ENCODE peak calls at places on chromosome 9, in four cellular contexts. I, M, W and T are unnamed samples.

GRCh38 chr9:113886933-113887332 is 10.8 kb downstream of the ZNF618 start:
- DNase-seq in I (no peak), M (no peak), W (no peak), T (no peak)

GRCh38 chr9:28079677-28080076 is 506.4 kb upstream of the C9orf72 start:
- DNase-seq in I (no peak), M (no peak), W (no peak), T (no peak)

GRCh38 chr9:22238809-22239684 is 207.6 kb upstream of the DMRTA1 start:
- DNase-seq in I (no peak), M (no peak), W (no peak), T (no peak)

GRCh38 chr9:129415954-129416651 is 204.8 kb downstream of the C9orf50 start:
- DNase-seq in I (peak; percentile 15), M (no peak), W (no peak), T (no peak)

GRCh38 chr9:93591301-93591700 is 14.9 kb downstream of the PHF2 start:
- DNase-seq in I (no peak), M (no peak), W (no peak), T (no peak)

GRCh38 chr9:14750871-14751270 is 28.3 kb upstream of the CER1 start:
- DNase-seq in I (no peak), M (no peak), W (no peak), T (no peak)

GRCh38 chr9:13750061-13750460 is 470.6 kb upstream of the MPDZ start:
- DNase-seq in I (no peak), M (no peak), W (no peak), T (no peak)

GRCh38 chr9:38276751-38277439 is 115.6 kb upstream of the ALDH1B1 start:
- DNase-seq in I (no peak), M (no peak), W (no peak), T (no peak)

GRCh38 chr9:18379073-18379811 is 94.7 kb upstream of the ADAMTSL1 start:
- DNase-seq in I (no peak), M (no peak), W (no peak), T (no peak)

GRCh38 chr9:115071176-115071575 is 46.8 kb downstream of the TNC start:
- DNase-seq in I (no peak), M (no peak), W (no peak), T (no peak)

GRCh38 chr9:74810200-74810599 is 77.5 kb downstream of the TRPM6 start:
- DNase-seq in I (no peak), M (no peak), W (no peak), T (no peak)

GRCh38 chr9:125743687-125744428 is 3.3 kb upstream of the PBX3 start:
- DNase-seq in I (no peak), M (no peak), W (no peak), T (no peak)

GRCh38 chr9:69822091-69822750 is 1.6 kb downstream of the CFAP95 start:
- DNase-seq in I (no peak), M (no peak), W (no peak), T (no peak)

GRCh38 chr9:112784020-112784788 is 33.6 kb downstream of the SNX30 start:
- DNase-seq in I (no peak), M (no peak), W (no peak), T (no peak)

GRCh38 chr9:35910613-35911488 is 1.6 kb downstream of the SPAAR start:
- DNase-seq in I (peak; percentile 36), M (peak; percentile 80), W (no peak), T (no peak)

DNA sequence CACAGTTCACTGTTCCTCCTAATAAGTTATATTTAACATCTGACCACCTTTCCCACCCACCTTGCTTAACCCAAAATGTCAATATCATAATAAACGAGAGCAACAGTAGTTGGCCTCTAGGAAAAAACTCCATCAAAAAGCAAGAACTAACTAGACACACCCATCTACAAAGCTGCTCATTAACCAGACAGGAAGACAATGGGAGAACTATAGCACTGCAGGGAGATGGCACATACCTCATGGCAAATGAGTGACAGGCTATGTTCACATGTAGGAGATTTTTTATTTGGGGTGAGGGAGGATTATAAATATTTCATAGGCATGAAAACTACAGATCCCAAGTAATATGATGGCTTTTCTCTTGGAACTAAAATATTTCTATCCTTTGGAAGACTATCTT is 23.6 kb upstream of the CDK5RAP2 start:
- DNase-seq in I (no peak), M (no peak), W (no peak), T (no peak)
- H3K4me1 ChIP-seq in I (no peaks in the 10 kb centered on the region), M (peaks cover 4% of the 10 kb centered on the region), W (no peaks in the 10 kb centered on the region), T (no peaks in the 10 kb centered on the region)

DNA sequence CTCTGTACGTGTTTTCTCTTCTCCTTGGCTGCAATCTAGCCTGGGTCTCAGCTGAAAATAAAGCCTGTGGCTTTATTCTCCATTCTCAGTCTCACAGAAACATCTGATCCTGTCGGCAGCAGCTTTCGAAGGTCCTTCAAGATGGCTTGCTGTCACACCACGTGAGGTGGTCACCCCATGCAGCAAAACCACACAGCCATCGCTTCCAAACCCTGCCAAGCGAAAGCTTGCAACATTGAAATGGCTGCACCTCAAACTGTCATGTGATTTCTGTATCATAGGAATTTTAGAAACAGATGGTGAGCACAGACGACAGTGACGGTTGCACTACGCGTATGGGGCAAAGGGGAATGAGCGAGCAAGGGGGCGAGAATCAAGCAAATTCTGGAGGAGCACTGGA is 98.5 kb upstream of the SMARCA2 start:
- DNase-seq in I (no peak), M (no peak), W (no peak), T (no peak)
- H3K4me3 ChIP-seq in I (no peak overlapping the region), M (no peak overlapping the region), W (no peak overlapping the region), T (no peak overlapping the region)

GRCh38 chr9:137279741-137280477 is 2.4 kb downstream of the TOR4A start:
- DNase-seq in I (no peak), M (no peak), W (no peak), T (no peak)

GRCh38 chr9:137278913-137279711 is 1.6 kb downstream of the TOR4A start:
- DNase-seq in I (peak; percentile 22), M (no peak), W (no peak), T (no peak)

GRCh38 chr9:137281345-137282116 is 4.0 kb downstream of the TOR4A start:
- DNase-seq in I (no peak), M (no peak), W (no peak), T (no peak)

GRCh38 chr9:137278061-137278912 is 761 bp downstream of the TOR4A start:
- DNase-seq in I (peak; percentile 62), M (peak; percentile 50), W (no peak), T (no peak)

DNA sequence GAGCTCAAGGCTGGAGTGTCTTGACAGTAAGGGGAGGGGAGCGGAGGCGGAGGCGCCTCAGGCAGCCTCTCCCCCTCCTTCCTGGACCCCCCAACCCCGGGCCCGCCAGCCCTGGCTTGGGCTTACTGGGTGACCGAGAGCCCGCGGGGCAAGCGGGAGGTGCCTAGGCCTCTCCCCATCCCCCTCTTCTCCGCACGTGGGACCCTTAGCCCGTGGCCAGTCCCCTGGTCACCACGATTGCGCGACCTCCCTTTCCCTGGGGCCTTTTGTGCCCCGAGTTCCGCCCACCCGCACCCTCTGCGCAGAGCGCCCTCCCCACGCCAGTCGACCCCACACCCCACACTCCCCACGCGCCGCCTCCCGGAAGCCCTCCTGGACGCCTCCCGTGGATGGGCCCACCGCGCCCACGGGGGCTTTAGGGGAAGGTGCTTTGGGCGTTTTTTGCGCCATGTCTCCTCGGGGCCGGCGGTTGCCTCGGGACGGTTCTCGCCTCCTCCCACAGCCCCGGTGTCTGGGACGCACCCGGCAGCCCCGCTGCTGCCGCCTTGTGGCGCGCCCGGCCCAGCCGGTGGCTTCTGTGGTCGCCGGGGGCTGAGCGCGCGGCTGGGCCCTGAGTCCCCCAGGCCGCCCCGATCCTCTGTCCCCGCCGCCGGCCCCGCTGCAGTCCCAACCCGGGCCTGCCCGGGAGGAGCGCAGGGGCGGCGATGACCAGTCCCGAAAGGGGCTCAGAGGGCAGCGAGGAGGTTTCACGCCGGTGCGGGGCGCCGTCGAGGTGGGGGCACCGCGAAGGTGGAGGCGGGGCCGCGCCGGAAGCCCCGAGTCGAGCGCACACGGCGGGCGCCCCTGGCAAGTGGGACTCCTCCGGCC is 3.2 kb downstream of the TOR4A start:
- DNase-seq in I (peak; percentile 39), M (no peak), W (no peak), T (peak; percentile 13)
- TF ChIP-seq CTCF in I (peak; percentile 56), M (no peak), W (no peak), T (peak; percentile 11)

DNA sequence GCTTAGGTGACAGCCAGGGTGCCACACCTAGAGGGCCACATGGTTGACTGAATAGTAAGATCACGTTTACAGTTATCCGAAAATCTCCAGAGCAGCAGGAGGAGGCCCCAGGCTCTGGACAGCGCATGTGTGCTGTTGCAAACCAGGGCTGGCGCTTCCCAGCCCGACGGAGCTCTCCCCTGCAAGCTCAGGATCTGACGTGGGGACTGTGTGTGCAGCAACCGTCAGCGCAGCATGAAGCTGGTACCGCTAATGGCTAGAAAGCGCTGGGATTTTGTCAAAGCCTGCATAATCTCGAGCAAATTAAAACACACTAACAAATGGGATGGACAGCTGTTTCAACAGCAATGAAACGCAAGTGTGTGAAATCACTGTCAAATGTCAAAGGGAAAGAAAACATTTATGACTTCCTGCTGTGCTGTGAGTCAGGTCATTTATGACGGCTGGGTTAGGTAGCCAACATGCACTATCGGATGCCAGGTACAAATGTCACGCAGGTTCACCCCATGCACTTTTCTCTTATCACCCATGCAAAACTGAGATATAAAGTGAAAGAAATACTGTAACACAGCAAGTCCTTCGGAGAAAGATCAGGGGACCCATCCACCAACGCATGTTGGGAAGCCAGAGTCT is 7.5 kb downstream of the SURF4 start:
- DNase-seq in I (no peak), M (peak; percentile 52), W (no peak), T (no peak)
- H3K4me1 ChIP-seq in I (peaks cover 26% of the 10 kb centered on the region), M (peaks cover 54% of the 10 kb centered on the region), W (peaks cover 52% of the 10 kb centered on the region), T (peaks cover 76% of the 10 kb centered on the region)

DNA sequence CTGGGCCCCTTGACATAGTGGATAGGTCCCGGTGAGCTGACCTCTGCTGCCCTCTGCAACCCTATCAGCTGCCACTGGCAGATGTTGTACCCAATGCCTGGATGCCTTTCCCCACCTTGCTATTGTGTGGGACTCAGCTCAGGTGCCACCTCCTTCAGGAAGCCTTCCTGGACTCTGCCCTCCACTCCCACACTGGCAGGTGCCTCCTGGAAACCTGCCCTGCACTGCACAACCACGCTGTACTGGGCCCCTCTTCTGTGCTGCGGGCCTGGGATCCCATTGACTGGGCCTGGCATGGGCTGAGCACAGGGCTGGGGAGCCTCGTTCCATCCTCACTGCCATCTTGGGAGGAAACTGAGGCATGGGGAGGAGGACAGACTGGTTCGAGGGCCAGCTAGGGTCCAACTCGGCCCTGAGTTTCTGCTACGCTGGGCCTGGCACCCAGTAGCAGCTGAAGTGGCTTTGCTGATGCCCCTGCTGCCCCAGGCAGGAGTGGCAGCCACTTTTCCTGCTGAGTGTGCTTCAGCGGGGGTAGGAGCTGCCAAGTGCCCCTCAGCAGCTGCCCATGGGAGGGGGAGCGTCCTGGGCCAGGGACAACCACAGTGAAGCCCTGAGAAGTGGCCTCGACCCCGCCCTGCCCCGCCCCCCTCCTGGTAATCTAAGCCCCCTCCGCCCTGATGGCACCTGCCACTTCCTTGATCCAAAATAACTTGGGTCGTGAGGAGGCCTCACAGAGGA is 1.3 kb downstream of the AK1 start:
- DNase-seq in I (no peak), M (peak; percentile 42), W (no peak), T (no peak)
- H3K4me3 ChIP-seq in I (peak overlapping the region; percentile 60), M (no peak overlapping the region), W (no peak overlapping the region), T (no peak overlapping the region)

DNA sequence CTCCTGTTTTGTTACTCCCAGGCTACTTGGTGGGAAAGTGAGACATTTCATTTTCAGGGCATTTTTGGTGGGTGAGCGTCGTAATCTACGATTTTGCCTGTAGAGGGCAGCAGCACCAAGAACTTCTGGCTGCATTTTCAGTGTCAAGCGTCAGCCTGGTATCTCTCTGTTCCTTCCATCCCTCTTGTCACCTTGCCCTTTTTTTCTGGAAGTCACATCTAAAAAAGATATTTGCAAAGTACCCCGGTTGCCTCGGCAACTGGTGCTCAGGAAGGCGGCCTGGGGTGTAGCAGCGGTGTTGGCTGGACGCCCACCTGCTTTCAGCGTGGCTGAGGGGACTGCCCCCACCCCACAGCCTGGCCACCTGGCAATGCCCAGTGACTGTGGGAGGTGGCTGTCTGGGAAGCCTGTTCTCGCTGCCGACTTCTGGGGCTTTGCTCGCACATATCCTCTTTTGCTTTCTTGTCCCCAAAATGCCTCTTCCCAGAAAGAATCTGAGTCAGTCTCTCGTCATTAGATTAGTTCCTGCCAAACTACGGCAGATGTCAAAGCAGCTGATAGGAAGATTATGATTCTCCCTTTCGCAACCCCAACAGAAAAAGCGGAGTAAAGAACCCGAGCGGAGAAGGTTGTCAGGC is 84.5 kb downstream of the ACER2 start:
- DNase-seq in I (peak; percentile 79), M (peak; percentile 24), W (peak; percentile 69), T (peak; percentile 47)
- TF ChIP-seq CTCF in I (peak; percentile 73), M (peak; percentile 59), W (peak; percentile 70), T (peak; percentile 62)